ENCODE peak calls at places on chromosomes 1 and 21, in five cellular contexts. U is SK-N-SH, V is PC-3, R is neural progenitor cell, A is HCT116. Z is an unnamed sample.

GRCh38 chr1:150562384-150563339 is 13.5 kb downstream of the ADAMTSL4 start:
- DNase-seq in U (no peak), V (peak), R (peak), A (no peak), Z (peak)

GRCh38 chr21:16644690-16645089 is 868.2 kb upstream of the CXADR start:
- DNase-seq in U (no peak), V (no peak), R (no peak), A (no peak), Z (no peak)

GRCh38 chr1:43968348-43968948 is 1.4 kb upstream of the DPH2 start:
- DNase-seq in U (no peak), V (peak), R (peak), A (no peak), Z (peak)

GRCh38 chr21:25126564-25126963 is 480.7 kb downstream of the MRPL39 start:
- DNase-seq in U (peak), V (no peak), R (no peak), A (no peak), Z (no peak)

GRCh38 chr1:181161170-181161870 is 72.8 kb downstream of the IER5 start:
- DNase-seq in U (no peak), V (no peak), R (no peak), A (no peak), Z (peak)

GRCh38 chr21:35641271-35642016 is 418.9 kb downstream of the SETD4 start:
- DNase-seq in U (no peak), V (no peak), R (no peak), A (no peak), Z (no peak)

GRCh38 chr1:78114034-78114956 is 68.5 kb downstream of the GIPC2 start:
- DNase-seq in U (peak), V (peak), R (peak), A (peak), Z (peak)

GRCh38 chr1:80540605-80541004 is 1260.1 kb upstream of the ADGRL2 start:
- DNase-seq in U (no peak), V (no peak), R (no peak), A (no peak), Z (no peak)

GRCh38 chr1:8510041-8510823 is 192.3 kb downstream of the SLC45A1 start:
- DNase-seq in U (no peak), V (no peak), R (no peak), A (no peak), Z (no peak)

GRCh38 chr21:21279193-21279901 is 281.1 kb downstream of the NCAM2 start:
- DNase-seq in U (no peak), V (no peak), R (no peak), A (no peak), Z (no peak)

GRCh38 chr1:31428436-31429221 is 15.6 kb downstream of the SERINC2 start:
- DNase-seq in U (no peak), V (no peak), R (no peak), A (no peak), Z (no peak)

GRCh38 chr1:62198069-62198780 is 3.6 kb downstream of the L1TD1 start:
- DNase-seq in U (no peak), V (no peak), R (peak), A (no peak), Z (no peak)

GRCh38 chr1:70528591-70529333 is 117.7 kb downstream of the CTH start:
- DNase-seq in U (peak), V (peak), R (peak), A (peak), Z (peak)

GRCh38 chr21:20874202-20874601 is 124.0 kb upstream of the NCAM2 start:
- DNase-seq in U (no peak), V (no peak), R (no peak), A (no peak), Z (no peak)

GRCh38 chr1:77539510-77540142 is 142.8 kb downstream of the ZZZ3 start:
- DNase-seq in U (peak), V (peak), R (peak), A (no peak), Z (peak)

GRCh38 chr1:36584874-36585759 is 102.4 kb upstream of the CSF3R start:
- DNase-seq in U (no peak), V (no peak), R (no peak), A (no peak), Z (no peak)

GRCh38 chr1:231971397-231972233 is 345.0 kb downstream of the DISC1 start:
- DNase-seq in U (peak), V (peak), R (no peak), A (no peak), Z (no peak)

GRCh38 chr1:184888505-184888904 is 85.8 kb downstream of the NIBAN1 start:
- DNase-seq in U (no peak), V (peak), R (no peak), A (peak), Z (no peak)

GRCh38 chr1:173269490-173270230 is 62.5 kb upstream of the TNFSF4 start:
- DNase-seq in U (peak), V (peak), R (no peak), A (peak), Z (no peak)

GRCh38 chr1:228226956-228227791 is 19.3 kb downstream of the OBSCN start:
- DNase-seq in U (no peak), V (peak), R (no peak), A (no peak), Z (no peak)

GRCh38 chr1:93579891-93580290 is 101.7 kb downstream of the BCAR3 start:
- DNase-seq in U (no peak), V (peak), R (no peak), A (no peak), Z (no peak)

GRCh38 chr1:39788758-39789570 is at the start of gene BMP8B:
- DNase-seq in U (peak), V (peak), R (peak), A (peak), Z (peak)

GRCh38 chr1:156947818-156948525 is 27.5 kb downstream of the LRRC71 start:
- DNase-seq in U (no peak), V (no peak), R (no peak), A (no peak), Z (no peak)

GRCh38 chr21:25911730-25912401 is 177.1 kb downstream of the GABPA start:
- DNase-seq in U (no peak), V (no peak), R (no peak), A (no peak), Z (no peak)

GRCh38 chr1:62321438-62321837 is 2.2 kb upstream of the KANK4 start:
- DNase-seq in U (no peak), V (peak), R (no peak), A (peak), Z (no peak)

GRCh38 chr1:48851638-48852037 is 74.9 kb upstream of the BEND5 start:
- DNase-seq in U (no peak), V (peak), R (no peak), A (no peak), Z (peak)

GRCh38 chr21:40768056-40768455 is 78.9 kb downstream of the DSCAM start:
- DNase-seq in U (no peak), V (no peak), R (no peak), A (no peak), Z (no peak)

GRCh38 chr1:17869826-17870225 is 114.7 kb downstream of the ACTL8 start:
- DNase-seq in U (no peak), V (no peak), R (no peak), A (no peak), Z (no peak)

GRCh38 chr1:186497651-186498050 is 36.7 kb upstream of the PDC start:
- DNase-seq in U (no peak), V (no peak), R (no peak), A (no peak), Z (peak)

GRCh38 chr1:58290685-58291372 is 255.7 kb downstream of the OMA1 start:
- DNase-seq in U (no peak), V (no peak), R (peak), A (no peak), Z (peak)

DNA sequence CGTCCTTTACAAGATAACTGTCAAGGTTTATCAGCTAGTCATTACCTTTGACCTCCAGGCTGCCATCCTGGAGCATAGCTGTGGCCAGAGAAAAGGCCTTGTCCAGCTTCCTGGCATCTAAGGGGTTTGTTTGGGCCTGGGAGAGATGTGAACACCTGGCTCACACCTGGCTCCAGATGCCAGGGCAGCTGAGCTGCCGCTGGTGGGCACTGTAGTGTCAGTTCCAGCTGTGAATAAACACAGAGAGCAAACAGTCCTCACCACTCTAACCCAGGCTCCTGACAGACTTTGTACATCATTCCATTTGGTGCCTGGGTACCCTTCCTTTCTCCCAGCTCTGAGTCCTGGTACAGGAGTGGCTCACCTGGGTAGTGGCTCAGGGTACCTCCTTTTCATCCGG is 14.3 kb upstream of the KCNA10 start:
- DNase-seq in U (no peak), V (no peak), R (no peak), A (no peak), Z (no peak)
- H3K9ac ChIP-seq in U (no peak), V (no peak), R (no peak), A (no peak), Z (no peak)

GRCh38 chr1:153057375-153057774 is at the start of gene SPRR2A:
- DNase-seq in U (no peak), V (no peak), R (no peak), A (no peak), Z (peak)

GRCh38 chr1:153058826-153059784 is 1.8 kb upstream of the SPRR2A start:
- DNase-seq in U (no peak), V (no peak), R (no peak), A (no peak), Z (no peak)

DNA sequence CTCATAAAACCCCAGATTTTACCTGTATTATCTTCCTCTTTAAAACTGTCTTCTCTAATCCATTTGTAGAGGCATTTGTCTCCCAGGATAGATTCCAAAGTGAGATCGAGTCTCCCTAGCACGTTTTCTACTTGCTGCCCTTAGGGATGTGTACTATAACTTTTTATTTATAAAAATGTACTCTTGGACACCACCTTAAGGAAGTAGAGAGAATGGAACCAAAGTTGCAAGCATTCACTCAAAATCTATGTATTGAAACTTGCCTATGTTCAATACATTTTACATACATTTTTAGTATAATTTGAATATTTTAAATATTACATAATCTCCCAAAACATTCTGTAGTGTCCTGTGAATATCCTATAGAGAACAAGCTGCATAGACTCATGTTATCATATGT is 842 bp upstream of the SPRR2A start:
- DNase-seq in U (no peak), V (peak), R (no peak), A (no peak), Z (no peak)
- TF ChIP-seq CTCF in U (peak), V (no peak), R (no peak), A (peak), Z (peak)

GRCh38 chr1:112889052-112889451 is 66.9 kb downstream of the SLC16A1 start:
- DNase-seq in U (no peak), V (no peak), R (no peak), A (no peak), Z (no peak)
- TF ChIP-seq EZH2phosphoT487 in U (no peak), V (no peak), R (no peak), A (no peak), Z (no peak)

GRCh38 chr1:168833352-168833751 is 104.3 kb upstream of the DPT start:
- DNase-seq in U (no peak), V (no peak), R (no peak), A (no peak), Z (no peak)

GRCh38 chr1:168835153-168835648 is 106.2 kb upstream of the DPT start:
- DNase-seq in U (no peak), V (no peak), R (no peak), A (no peak), Z (no peak)

GRCh38 chr1:168835791-168836190 is 106.8 kb upstream of the DPT start:
- DNase-seq in U (no peak), V (no peak), R (no peak), A (no peak), Z (no peak)

GRCh38 chr1:168833801-168834224 is 104.8 kb upstream of the DPT start:
- DNase-seq in U (no peak), V (no peak), R (no peak), A (no peak), Z (no peak)

GRCh38 chr1:168834225-168834872 is 105.3 kb upstream of the DPT start:
- DNase-seq in U (no peak), V (no peak), R (no peak), A (no peak), Z (no peak)
- H3K9ac ChIP-seq in U (no peak), V (no peak), R (no peak), A (no peak), Z (no peak)

DNA sequence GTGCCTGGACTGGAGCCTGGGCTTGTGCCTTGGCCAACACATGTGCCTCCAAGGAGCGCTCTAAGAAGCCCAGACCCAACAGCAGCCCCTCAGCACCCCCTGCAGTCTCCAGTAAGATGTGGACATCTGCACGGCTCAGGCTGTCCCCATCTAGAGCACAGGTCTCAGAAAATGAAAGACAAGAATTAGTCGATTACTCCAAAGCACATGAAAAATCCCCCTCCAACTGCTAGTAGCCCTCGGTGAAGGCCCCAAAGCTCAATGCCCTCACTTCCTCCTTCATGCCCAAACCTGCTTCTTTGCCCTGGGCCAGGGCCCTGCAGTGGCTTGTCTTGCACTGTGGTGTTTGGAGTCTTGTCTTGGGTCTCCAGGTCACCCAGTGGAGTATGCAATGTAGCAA is 21.9 kb upstream of the ERO1B start:
- DNase-seq in U (no peak), V (no peak), R (peak), A (no peak), Z (no peak)
- TF ChIP-seq CTCF in U (no peak), V (no peak), R (no peak), A (no peak), Z (no peak)

GRCh38 chr1:110874303-110875215 is 1.6 kb downstream of the CD53 start:
- DNase-seq in U (no peak), V (no peak), R (no peak), A (no peak), Z (peak)

GRCh38 chr1:110873856-110874255 is 908 bp downstream of the CD53 start:
- DNase-seq in U (no peak), V (no peak), R (no peak), A (no peak), Z (peak)

GRCh38 chr1:110872366-110872744 is 593 bp upstream of the CD53 start:
- DNase-seq in U (no peak), V (no peak), R (no peak), A (no peak), Z (no peak)

GRCh38 chr1:110872745-110873435 is at the start of gene CD53:
- DNase-seq in U (no peak), V (no peak), R (no peak), A (no peak), Z (peak)

DNA sequence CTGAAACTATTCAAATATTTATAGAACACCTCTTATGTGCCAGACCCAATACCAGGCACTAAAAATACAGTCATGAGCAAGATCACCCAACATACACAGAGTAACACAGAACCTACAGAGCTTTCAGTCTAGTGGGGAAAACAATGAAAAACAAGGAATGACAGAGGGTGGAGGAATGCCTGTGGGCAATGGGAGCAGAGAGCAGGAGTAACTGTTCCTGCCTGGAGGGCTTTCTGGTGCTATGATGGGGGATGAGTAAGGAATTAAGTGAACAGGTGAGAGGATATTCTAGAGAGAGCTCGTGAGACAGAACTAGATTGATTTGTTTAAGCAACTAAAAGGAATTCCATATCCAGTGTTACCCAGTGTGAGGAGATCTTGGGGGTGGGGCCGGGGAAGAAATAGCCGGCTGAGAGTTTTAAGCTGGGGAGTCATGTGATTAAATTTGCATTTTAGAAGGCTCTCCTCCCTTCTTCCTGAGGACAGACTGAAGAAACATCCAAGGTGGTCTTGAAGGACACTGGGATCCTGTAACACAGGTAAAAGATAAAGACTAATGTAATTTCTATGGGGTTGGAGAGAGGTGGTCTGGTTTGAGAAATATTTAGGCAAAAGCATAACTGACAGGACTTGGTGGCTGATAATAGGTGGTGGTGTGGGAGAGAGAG is 2.1 kb upstream of the CD53 start:
- DNase-seq in U (no peak), V (no peak), R (no peak), A (no peak), Z (no peak)
- TF ChIP-seq EZH2phosphoT487 in U (no peak), V (no peak), R (no peak), A (no peak), Z (no peak)

DNA sequence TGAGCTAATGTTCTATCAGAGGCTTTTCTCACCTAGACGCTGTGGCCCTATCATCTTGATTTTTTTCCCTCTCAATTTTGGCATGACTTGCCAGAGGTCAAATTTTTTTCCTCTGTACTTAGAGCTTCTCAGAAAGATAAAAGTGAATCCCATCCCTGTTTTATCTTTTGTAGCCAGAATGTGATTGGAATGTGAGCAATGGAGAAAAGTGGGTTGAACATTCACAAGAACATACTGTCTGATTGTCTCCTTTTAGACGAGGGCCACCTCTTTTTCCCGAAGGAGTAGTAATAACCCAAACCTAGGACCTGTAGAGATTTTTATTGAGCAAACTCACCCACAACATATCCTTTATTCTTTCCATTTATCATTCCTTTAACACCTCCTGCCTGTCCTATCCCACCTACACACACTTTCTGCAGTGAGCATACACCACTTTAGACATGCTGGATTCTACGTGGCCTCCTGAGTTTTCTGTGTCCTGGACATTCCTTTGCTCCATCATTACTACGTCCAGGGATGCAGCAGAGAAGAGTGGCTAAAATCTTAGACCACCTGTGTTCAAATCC is 15.9 kb downstream of the S100A10 start:
- DNase-seq in U (no peak), V (no peak), R (no peak), A (no peak), Z (no peak)
- H3K9ac ChIP-seq in U (no peak), V (no peak), R (no peak), A (no peak), Z (no peak)

GRCh38 chr1:53616927-53617326 is 122.0 kb downstream of the GLIS1 start:
- DNase-seq in U (no peak), V (no peak), R (peak), A (no peak), Z (no peak)
- TF ChIP-seq CTCF in U (no peak), V (peak), R (peak), A (peak), Z (no peak)

DNA sequence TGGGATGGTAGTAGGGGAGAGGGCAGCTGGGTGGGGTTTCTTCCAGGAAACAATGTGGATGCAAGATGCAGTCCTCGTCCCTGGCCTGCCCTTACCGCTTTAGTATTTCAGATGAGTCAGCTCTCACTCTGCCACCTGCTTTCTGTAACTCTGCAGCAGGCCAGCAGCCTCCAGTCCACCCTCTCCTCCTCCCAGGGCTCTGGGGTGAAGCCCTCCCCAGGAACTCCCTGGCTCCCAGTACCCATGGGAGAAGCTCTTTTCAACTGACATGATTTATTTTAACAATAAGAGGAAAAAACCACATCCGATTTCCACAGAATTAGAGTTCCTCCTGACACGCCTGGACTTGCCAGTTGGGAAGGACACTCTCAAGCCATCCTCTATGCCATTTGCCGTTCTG is 39.0 kb upstream of the IL20 start:
- DNase-seq in U (no peak), V (no peak), R (no peak), A (no peak), Z (no peak)
- TF ChIP-seq EZH2phosphoT487 in U (no peak), V (no peak), R (no peak), A (no peak), Z (no peak)